ENCODE peak calls at places on chromosomes 16 and 17, in eight cellular contexts. P, N, J, K, M, O, T and W are unnamed samples.

GRCh38 chr17:624341-624860 is 90.2 kb downstream of the VPS53 start:
- DNase-seq in O (no peak), N (no peak), P (no peak), J (peak; percentile 37), T (peak; percentile 52), M (no peak), K (no peak), W (no peak)

GRCh38 chr16:87708881-87709638 is 56.7 kb downstream of the KLHDC4 start:
- DNase-seq in O (no peak), J (no peak), K (no peak), P (no peak), M (no peak), N (no peak), T (no peak), W (no peak)

GRCh38 chr16:30805056-30805369 is 18.0 kb upstream of the ZNF629 start:
- DNase-seq in O (no peak), T (no peak), P (no peak), M (no peak), J (no peak), K (no peak), N (no peak), W (no peak)

GRCh38 chr17:75087558-75088453 is at the start of gene SLC16A5:
- DNase-seq in N (no peak), P (peak; percentile 92), O (peak; percentile 94), K (no peak), J (no peak), T (peak; percentile 61), M (no peak), W (no peak)

GRCh38 chr17:82775033-82775823 is 23.4 kb downstream of the TBCD start:
- DNase-seq in J (no peak), M (peak; percentile 59), O (peak; percentile 40), T (peak; percentile 49), P (peak; percentile 38), K (peak; percentile 69), N (peak; percentile 24), W (peak; percentile 41)

GRCh38 chr16:14061732-14062259 is 9.3 kb upstream of the MRTFB start:
- DNase-seq in N (no peak), J (no peak), T (no peak), M (no peak), K (no peak), O (no peak), P (no peak), W (no peak)

GRCh38 chr17:61209524-61209923 is 190.1 kb upstream of the TBX2 start:
- DNase-seq in T (no peak), O (no peak), K (no peak), M (no peak), P (no peak), J (peak; percentile 92), N (no peak), W (peak; percentile 58)

GRCh38 chr16:28184625-28185024 is 27.1 kb downstream of the XPO6 start:
- DNase-seq in K (no peak), O (no peak), N (no peak), J (no peak), P (no peak), M (no peak), T (no peak), W (no peak)

GRCh38 chr17:17026163-17026562 is 16.1 kb upstream of the MPRIP start:
- DNase-seq in M (no peak), P (no peak), K (no peak), J (no peak), O (no peak), N (no peak), T (no peak), W (no peak)